ENCODE peak calls at places on chromosomes 3 and 15, in six cellular contexts. One of them, this sample, is unnamed.

GRCh38 chr15:83108266-83109219 is 1.1 kb downstream of the TM6SF1 start:
- DNase-seq in K562: peak
- DNase-seq in activated B cell treated with CpG ODN at 0.5 μM for 24 hours: peak
- DNase-seq in fibroblast of pulmonary artery: peak
- DNase-seq in ovary: no peak
- DNase-seq in body of pancreas: peak
- DNase-seq in this sample: peak

GRCh38 chr15:91017716-91018115 is 4.7 kb downstream of the VPS33B start:
- DNase-seq in K562: peak
- DNase-seq in activated B cell treated with CpG ODN at 0.5 μM for 24 hours: no peak
- DNase-seq in fibroblast of pulmonary artery: no peak
- DNase-seq in ovary: no peak
- DNase-seq in body of pancreas: no peak
- DNase-seq in this sample: no peak

GRCh38 chr3:177959188-177959587 is 577.0 kb upstream of the KCNMB2 start:
- DNase-seq in K562: no peak
- DNase-seq in activated B cell treated with CpG ODN at 0.5 μM for 24 hours: no peak
- DNase-seq in fibroblast of pulmonary artery: no peak
- DNase-seq in ovary: no peak
- DNase-seq in body of pancreas: no peak
- DNase-seq in this sample: no peak

GRCh38 chr3:97804471-97804870 is 17.3 kb upstream of the CRYBG3 start:
- DNase-seq in K562: no peak
- DNase-seq in activated B cell treated with CpG ODN at 0.5 μM for 24 hours: no peak
- DNase-seq in fibroblast of pulmonary artery: no peak
- DNase-seq in ovary: no peak
- DNase-seq in body of pancreas: no peak
- DNase-seq in this sample: no peak

GRCh38 chr3:110783541-110783940 is 288.1 kb upstream of the NECTIN3 start:
- DNase-seq in K562: no peak
- DNase-seq in activated B cell treated with CpG ODN at 0.5 μM for 24 hours: no peak
- DNase-seq in fibroblast of pulmonary artery: no peak
- DNase-seq in ovary: no peak
- DNase-seq in body of pancreas: no peak
- DNase-seq in this sample: no peak

GRCh38 chr3:74328505-74328904 is 286.0 kb downstream of the CNTN3 start:
- DNase-seq in K562: no peak
- DNase-seq in activated B cell treated with CpG ODN at 0.5 μM for 24 hours: no peak
- DNase-seq in fibroblast of pulmonary artery: no peak
- DNase-seq in ovary: no peak
- DNase-seq in body of pancreas: no peak
- DNase-seq in this sample: no peak

GRCh38 chr3:169255506-169255905 is 408.0 kb downstream of the MECOM start:
- DNase-seq in K562: no peak
- DNase-seq in activated B cell treated with CpG ODN at 0.5 μM for 24 hours: no peak
- DNase-seq in fibroblast of pulmonary artery: peak
- DNase-seq in ovary: no peak
- DNase-seq in body of pancreas: no peak
- DNase-seq in this sample: no peak

GRCh38 chr3:146382386-146382785 is 87.0 kb downstream of the PLSCR2 start:
- DNase-seq in K562: no peak
- DNase-seq in activated B cell treated with CpG ODN at 0.5 μM for 24 hours: no peak
- DNase-seq in fibroblast of pulmonary artery: peak
- DNase-seq in ovary: no peak
- DNase-seq in body of pancreas: no peak
- DNase-seq in this sample: no peak

GRCh38 chr15:99427210-99427609 is 138.6 kb upstream of the MEF2A start:
- DNase-seq in K562: no peak
- DNase-seq in activated B cell treated with CpG ODN at 0.5 μM for 24 hours: no peak
- DNase-seq in fibroblast of pulmonary artery: no peak
- DNase-seq in ovary: no peak
- DNase-seq in body of pancreas: no peak
- DNase-seq in this sample: no peak

GRCh38 chr3:192260611-192261010 is 466.7 kb downstream of the FGF12 start:
- DNase-seq in K562: no peak
- DNase-seq in activated B cell treated with CpG ODN at 0.5 μM for 24 hours: no peak
- DNase-seq in fibroblast of pulmonary artery: no peak
- DNase-seq in ovary: no peak
- DNase-seq in body of pancreas: no peak
- DNase-seq in this sample: no peak

GRCh38 chr3:58333206-58334012 is 717 bp downstream of the PXK start:
- DNase-seq in K562: peak
- DNase-seq in activated B cell treated with CpG ODN at 0.5 μM for 24 hours: peak
- DNase-seq in fibroblast of pulmonary artery: peak
- DNase-seq in ovary: no peak
- DNase-seq in body of pancreas: no peak
- DNase-seq in this sample: peak

GRCh38 chr15:77577350-77577749 is 55.4 kb downstream of the LINGO1 start:
- DNase-seq in K562: no peak
- DNase-seq in activated B cell treated with CpG ODN at 0.5 μM for 24 hours: no peak
- DNase-seq in fibroblast of pulmonary artery: no peak
- DNase-seq in ovary: no peak
- DNase-seq in body of pancreas: no peak
- DNase-seq in this sample: no peak

GRCh38 chr3:11509175-11510000 is 134.3 kb downstream of the VGLL4 start:
- DNase-seq in K562: peak
- DNase-seq in activated B cell treated with CpG ODN at 0.5 μM for 24 hours: no peak
- DNase-seq in fibroblast of pulmonary artery: peak
- DNase-seq in ovary: peak
- DNase-seq in body of pancreas: peak
- DNase-seq in this sample: no peak

GRCh38 chr3:196914866-196915265 is 27.5 kb downstream of the NCBP2 start:
- DNase-seq in K562: no peak
- DNase-seq in activated B cell treated with CpG ODN at 0.5 μM for 24 hours: no peak
- DNase-seq in fibroblast of pulmonary artery: no peak
- DNase-seq in ovary: no peak
- DNase-seq in body of pancreas: no peak
- DNase-seq in this sample: no peak

GRCh38 chr3:50493086-50493485 is 10.3 kb downstream of the CACNA2D2 start:
- DNase-seq in K562: no peak
- DNase-seq in activated B cell treated with CpG ODN at 0.5 μM for 24 hours: no peak
- DNase-seq in fibroblast of pulmonary artery: no peak
- DNase-seq in ovary: no peak
- DNase-seq in body of pancreas: no peak
- DNase-seq in this sample: no peak

GRCh38 chr3:197393711-197394110 is 95.3 kb upstream of the DLG1 start:
- DNase-seq in K562: no peak
- DNase-seq in activated B cell treated with CpG ODN at 0.5 μM for 24 hours: no peak
- DNase-seq in fibroblast of pulmonary artery: no peak
- DNase-seq in ovary: no peak
- DNase-seq in body of pancreas: no peak
- DNase-seq in this sample: no peak

GRCh38 chr15:50275908-50276307 is 10.4 kb upstream of the HDC start:
- DNase-seq in K562: no peak
- DNase-seq in activated B cell treated with CpG ODN at 0.5 μM for 24 hours: no peak
- DNase-seq in fibroblast of pulmonary artery: no peak
- DNase-seq in ovary: no peak
- DNase-seq in body of pancreas: no peak
- DNase-seq in this sample: no peak

GRCh38 chr3:16399473-16399872 is 114.0 kb downstream of the RFTN1 start:
- DNase-seq in K562: peak
- DNase-seq in activated B cell treated with CpG ODN at 0.5 μM for 24 hours: no peak
- DNase-seq in fibroblast of pulmonary artery: peak
- DNase-seq in ovary: peak
- DNase-seq in body of pancreas: no peak
- DNase-seq in this sample: no peak
- TF ChIP-seq CTCF in K562: peak
- TF ChIP-seq CTCF in activated B cell treated with CpG ODN at 0.5 μM for 24 hours: no peak
- TF ChIP-seq CTCF in fibroblast of pulmonary artery: peak
- TF ChIP-seq CTCF in ovary: peak
- TF ChIP-seq CTCF in body of pancreas: no peak
- TF ChIP-seq CTCF in this sample: peak

GRCh38 chr3:32963871-32964270 is 12.4 kb downstream of the CCR4 start:
- DNase-seq in K562: no peak
- DNase-seq in activated B cell treated with CpG ODN at 0.5 μM for 24 hours: no peak
- DNase-seq in fibroblast of pulmonary artery: no peak
- DNase-seq in ovary: no peak
- DNase-seq in body of pancreas: no peak
- DNase-seq in this sample: no peak

GRCh38 chr3:32972482-32973146 is 21.2 kb downstream of the CCR4 start:
- DNase-seq in K562: peak
- DNase-seq in activated B cell treated with CpG ODN at 0.5 μM for 24 hours: no peak
- DNase-seq in fibroblast of pulmonary artery: no peak
- DNase-seq in ovary: no peak
- DNase-seq in body of pancreas: no peak
- DNase-seq in this sample: no peak

GRCh38 chr3:32969656-32970055 is 18.2 kb downstream of the CCR4 start:
- DNase-seq in K562: no peak
- DNase-seq in activated B cell treated with CpG ODN at 0.5 μM for 24 hours: no peak
- DNase-seq in fibroblast of pulmonary artery: no peak
- DNase-seq in ovary: no peak
- DNase-seq in body of pancreas: no peak
- DNase-seq in this sample: no peak

GRCh38 chr3:32973982-32974381 is 22.5 kb downstream of the CCR4 start:
- DNase-seq in K562: no peak
- DNase-seq in activated B cell treated with CpG ODN at 0.5 μM for 24 hours: no peak
- DNase-seq in fibroblast of pulmonary artery: no peak
- DNase-seq in ovary: no peak
- DNase-seq in body of pancreas: no peak
- DNase-seq in this sample: peak

DNA sequence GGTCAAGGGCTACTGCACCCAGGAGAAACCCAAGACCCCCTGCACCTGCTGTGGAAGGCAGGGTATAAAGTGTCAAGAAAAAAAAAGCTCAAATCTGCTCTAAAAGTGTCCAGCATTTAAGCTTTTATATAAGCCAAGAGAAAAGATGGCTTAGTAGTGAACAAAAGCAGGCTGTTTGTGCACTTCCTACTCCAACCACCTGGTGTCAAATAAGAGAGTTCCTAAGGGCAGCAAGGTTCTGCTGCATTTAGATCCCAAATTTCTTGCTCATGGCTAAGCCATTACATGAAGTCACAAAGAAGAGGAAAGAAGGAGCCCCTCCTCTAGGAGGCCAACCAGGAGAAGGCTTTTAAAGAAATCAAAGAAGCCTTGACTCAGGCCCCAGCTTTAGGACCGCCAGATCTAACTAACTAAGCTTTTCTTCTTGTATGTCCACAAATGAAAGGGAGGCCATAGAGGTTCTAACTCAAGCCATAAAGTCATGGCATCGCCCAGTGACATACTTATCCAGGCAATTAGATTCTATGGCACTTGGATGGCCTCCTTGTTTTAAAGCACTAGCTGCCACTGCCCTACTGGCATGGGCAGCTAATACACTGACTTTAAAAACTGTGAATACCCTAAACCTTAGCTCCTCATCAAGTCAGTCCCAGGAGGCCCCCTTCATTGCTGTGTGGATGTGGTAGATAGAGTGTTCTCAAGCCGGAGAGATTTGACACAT is 17.1 kb downstream of the CCR4 start:
- DNase-seq in K562: no peak
- DNase-seq in activated B cell treated with CpG ODN at 0.5 μM for 24 hours: no peak
- DNase-seq in fibroblast of pulmonary artery: no peak
- DNase-seq in ovary: no peak
- DNase-seq in body of pancreas: no peak
- DNase-seq in this sample: no peak
- TF ChIP-seq CTCF in K562: no peak
- TF ChIP-seq CTCF in activated B cell treated with CpG ODN at 0.5 μM for 24 hours: no peak
- TF ChIP-seq CTCF in fibroblast of pulmonary artery: peak
- TF ChIP-seq CTCF in ovary: no peak
- TF ChIP-seq CTCF in body of pancreas: no peak
- TF ChIP-seq CTCF in this sample: no peak

GRCh38 chr3:7503431-7503830 is 642.5 kb downstream of the GRM7 start:
- DNase-seq in K562: no peak
- DNase-seq in activated B cell treated with CpG ODN at 0.5 μM for 24 hours: no peak
- DNase-seq in fibroblast of pulmonary artery: no peak
- DNase-seq in ovary: no peak
- DNase-seq in body of pancreas: no peak
- DNase-seq in this sample: no peak
- TF ChIP-seq CTCF in K562: no peak
- TF ChIP-seq CTCF in activated B cell treated with CpG ODN at 0.5 μM for 24 hours: no peak
- TF ChIP-seq CTCF in fibroblast of pulmonary artery: no peak
- TF ChIP-seq CTCF in ovary: no peak
- TF ChIP-seq CTCF in body of pancreas: no peak
- TF ChIP-seq CTCF in this sample: no peak

GRCh38 chr15:88918738-88919137 is 5.6 kb upstream of the MFGE8 start:
- DNase-seq in K562: no peak
- DNase-seq in activated B cell treated with CpG ODN at 0.5 μM for 24 hours: no peak
- DNase-seq in fibroblast of pulmonary artery: peak
- DNase-seq in ovary: no peak
- DNase-seq in body of pancreas: peak
- DNase-seq in this sample: peak
- TF ChIP-seq CTCF in K562: no peak
- TF ChIP-seq CTCF in activated B cell treated with CpG ODN at 0.5 μM for 24 hours: no peak
- TF ChIP-seq CTCF in fibroblast of pulmonary artery: no peak
- TF ChIP-seq CTCF in ovary: no peak
- TF ChIP-seq CTCF in body of pancreas: no peak
- TF ChIP-seq CTCF in this sample: no peak

GRCh38 chr3:25527796-25528195 is 99.7 kb downstream of the RARB start:
- DNase-seq in K562: no peak
- DNase-seq in activated B cell treated with CpG ODN at 0.5 μM for 24 hours: no peak
- DNase-seq in fibroblast of pulmonary artery: no peak
- DNase-seq in ovary: no peak
- DNase-seq in body of pancreas: no peak
- DNase-seq in this sample: no peak
- TF ChIP-seq CTCF in K562: no peak
- TF ChIP-seq CTCF in activated B cell treated with CpG ODN at 0.5 μM for 24 hours: no peak
- TF ChIP-seq CTCF in fibroblast of pulmonary artery: no peak
- TF ChIP-seq CTCF in ovary: no peak
- TF ChIP-seq CTCF in body of pancreas: no peak
- TF ChIP-seq CTCF in this sample: no peak